ENCODE peak calls at places on chromosome 9, in five cellular contexts. X is heart right ventricle, Z is sigmoid colon, C is lower lobe of right lung, E is RWPE1. T is an unnamed sample.

GRCh38 chr9:125681657-125682056 is 25.4 kb downstream of the MAPKAP1 start:
- DNase-seq in X (no peak), Z (no peak), C (no peak), E (no peak), T (no peak)

GRCh38 chr9:92730897-92731296 is 33.7 kb downstream of the BICD2 start:
- DNase-seq in X (no peak), Z (no peak), C (no peak), E (no peak), T (no peak)

GRCh38 chr9:111959468-111959941 is 62.9 kb downstream of the UGCG start:
- DNase-seq in X (peak; percentile 13), Z (no peak), C (peak; percentile 63), E (peak; percentile 94), T (peak; percentile 92)

GRCh38 chr9:34992376-34992951 is 2.9 kb downstream of the DNAJB5 start:
- DNase-seq in X (peak; percentile 56), Z (peak; percentile 86), C (no peak), E (peak; percentile 84), T (peak; percentile 90)

GRCh38 chr9:135144581-135145108 is 57.2 kb downstream of the OLFM1 start:
- DNase-seq in X (no peak), Z (no peak), C (no peak), E (no peak), T (no peak)

GRCh38 chr9:17005085-17005484 is 129.8 kb upstream of the CNTLN start:
- DNase-seq in X (peak; percentile 25), Z (peak; percentile 81), C (peak; percentile 48), E (no peak), T (peak; percentile 20)

GRCh38 chr9:25677301-25678146 is 720 bp downstream of the TUSC1 start:
- DNase-seq in X (peak; percentile 89), Z (peak; percentile 94), C (peak; percentile 93), E (peak; percentile 70), T (peak; percentile 41)

GRCh38 chr9:104831681-104832080 is 67.8 kb downstream of the NIPSNAP3B start:
- DNase-seq in X (no peak), Z (no peak), C (no peak), E (peak; percentile 50), T (peak; percentile 60)

GRCh38 chr9:136220017-136220729 is 15.2 kb upstream of the LHX3 start:
- DNase-seq in X (no peak), Z (no peak), C (no peak), E (peak; percentile 85), T (peak; percentile 52)

GRCh38 chr9:35568196-35568595 is 36.9 kb upstream of the TESK1 start:
- DNase-seq in X (no peak), Z (no peak), C (no peak), E (no peak), T (no peak)

GRCh38 chr9:89764217-89764616 is 159.4 kb downstream of the GADD45G start:
- DNase-seq in X (no peak), Z (no peak), C (no peak), E (no peak), T (no peak)

DNA sequence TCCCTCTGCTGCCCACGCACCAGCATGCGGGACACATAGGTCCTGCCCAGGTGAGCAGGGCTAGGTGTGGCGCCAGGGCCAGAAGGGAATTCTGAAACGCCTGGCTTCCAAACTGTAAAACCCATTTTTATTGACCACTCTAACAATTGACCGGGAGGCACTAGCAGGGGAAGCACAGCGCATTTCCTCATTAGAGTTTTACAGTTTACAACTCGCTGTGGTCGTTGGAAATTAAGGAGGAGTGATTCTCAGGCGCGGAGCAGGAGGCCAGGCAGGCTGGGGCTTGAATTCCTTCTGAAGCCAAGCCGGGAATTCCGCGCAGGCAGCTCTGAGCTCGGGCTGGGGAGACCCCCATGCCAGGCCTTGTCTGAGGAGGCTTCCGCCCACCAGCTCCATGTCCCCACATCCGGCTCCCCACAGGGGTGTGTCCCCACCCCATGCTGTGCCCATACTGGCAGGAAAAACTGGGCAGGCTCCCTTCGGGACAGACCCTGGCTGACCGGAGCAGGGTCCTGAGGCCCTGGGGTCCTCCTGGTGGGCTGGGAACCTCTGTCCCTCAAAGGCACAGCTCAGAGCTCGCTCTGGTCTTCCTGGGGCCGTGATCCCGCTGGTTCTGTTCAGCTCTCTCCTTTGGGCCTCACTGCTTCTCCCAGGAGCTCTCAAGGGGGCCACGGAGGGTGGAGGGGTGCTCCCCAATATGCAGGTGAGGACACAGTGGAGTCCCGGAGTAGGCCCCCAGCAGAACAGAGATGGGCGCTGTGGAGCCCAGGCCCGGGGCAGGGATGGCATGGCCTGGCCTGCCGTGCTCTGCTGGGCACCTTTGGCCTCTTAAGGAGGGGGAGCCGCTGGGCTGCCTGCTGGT is 1.2 kb upstream of the NRARP start:
- DNase-seq in X (peak; percentile 14), Z (peak; percentile 68), C (peak; percentile 47), E (no peak), T (no peak)
- H3K27ac ChIP-seq in X (peak overlapping the region; percentile 93), Z (peak overlapping the region; percentile 67), C (peak overlapping the region; percentile 73), E (peak overlapping the region; percentile 92), T (no peak overlapping the region)

GRCh38 chr9:97487107-97487506 is 14.4 kb upstream of the TMOD1 start:
- DNase-seq in X (no peak), Z (no peak), C (no peak), E (peak; percentile 52), T (peak; percentile 10)
- TF ChIP-seq CTCF in X (no peak), Z (no peak), C (no peak), E (peak; percentile 44), T (peak; percentile 44)

GRCh38 chr9:124272979-124273378 is 15.2 kb downstream of the NEK6 start:
- DNase-seq in X (no peak), Z (no peak), C (peak; percentile 41), E (no peak), T (no peak)

GRCh38 chr9:124273428-124274153 is 15.8 kb downstream of the NEK6 start:
- DNase-seq in X (no peak), Z (no peak), C (no peak), E (no peak), T (no peak)

GRCh38 chr9:124271660-124272059 is 13.9 kb downstream of the NEK6 start:
- DNase-seq in X (no peak), Z (no peak), C (no peak), E (no peak), T (no peak)

GRCh38 chr9:124270504-124271335 is 13.0 kb downstream of the NEK6 start:
- DNase-seq in X (no peak), Z (no peak), C (peak; percentile 84), E (no peak), T (no peak)

GRCh38 chr9:124272118-124272517 is 14.4 kb downstream of the NEK6 start:
- DNase-seq in X (no peak), Z (no peak), C (no peak), E (no peak), T (no peak)
- H3K27ac ChIP-seq in X (no peak overlapping the region), Z (peak overlapping the region; percentile 71), C (peak overlapping the region; percentile 20), E (peak overlapping the region; percentile 99), T (no peak overlapping the region)

GRCh38 chr9:36894695-36895310 is 139.3 kb downstream of the PAX5 start:
- DNase-seq in X (no peak), Z (peak; percentile 46), C (no peak), E (no peak), T (no peak)

GRCh38 chr9:36897019-36897418 is 137.0 kb downstream of the PAX5 start:
- DNase-seq in X (no peak), Z (peak; percentile 39), C (no peak), E (no peak), T (no peak)

GRCh38 chr9:36896296-36896695 is 137.8 kb downstream of the PAX5 start:
- DNase-seq in X (no peak), Z (peak; percentile 27), C (no peak), E (no peak), T (no peak)

GRCh38 chr9:36897476-36897875 is 136.6 kb downstream of the PAX5 start:
- DNase-seq in X (no peak), Z (no peak), C (no peak), E (no peak), T (no peak)

DNA sequence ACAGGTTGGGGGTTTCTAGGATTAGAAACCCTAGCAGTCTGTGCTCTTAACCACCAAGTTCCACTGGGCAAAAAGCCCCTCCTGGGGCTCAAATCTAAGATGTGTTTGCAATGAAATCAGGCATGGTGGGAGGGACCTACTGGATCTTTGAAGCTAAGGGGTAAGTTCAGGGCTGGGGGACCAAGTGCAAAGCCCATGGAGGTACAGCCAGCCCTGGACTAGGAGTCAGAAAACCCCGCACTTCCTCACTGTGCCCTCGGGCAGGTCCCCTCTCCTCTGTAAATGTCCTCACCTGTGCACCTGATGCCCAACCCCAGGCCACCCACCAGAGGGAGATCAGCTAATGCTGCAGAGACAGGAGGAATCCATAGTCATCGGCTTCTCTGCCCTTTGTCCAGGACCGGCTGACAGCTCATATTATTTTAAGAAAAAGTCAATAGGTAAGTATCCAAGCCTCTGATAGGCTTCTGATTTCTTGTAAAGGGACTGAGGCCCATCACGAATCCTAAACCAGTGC is 138.3 kb downstream of the PAX5 start:
- DNase-seq in X (no peak), Z (peak; percentile 26), C (no peak), E (no peak), T (no peak)
- TF ChIP-seq CTCF in X (no peak), Z (no peak), C (no peak), E (no peak), T (no peak)